ENCODE peak calls at places on chromosomes 5 and 9, in four cellular contexts. One of them, this sample, is unnamed.
A peak's percentile ranks its signal among the peaks of the same experiment; 100 is the strongest.

GRCh38 chr5:100832252-100833230 is 70.5 kb downstream of the ST8SIA4 start:
- DNase-seq in K562: no peak
- DNase-seq in endothelial cell of umbilical vein: no peak
- DNase-seq in keratinocyte: no peak
- DNase-seq in this sample: no peak

GRCh38 chr9:78032599-78033457 is 1.2 kb upstream of the GNAQ start:
- DNase-seq in K562: no peak
- DNase-seq in endothelial cell of umbilical vein: peak; percentile 40
- DNase-seq in keratinocyte: no peak
- DNase-seq in this sample: no peak

GRCh38 chr5:33491941-33492340 is 51.2 kb downstream of the TARS1 start:
- DNase-seq in K562: no peak
- DNase-seq in endothelial cell of umbilical vein: no peak
- DNase-seq in keratinocyte: no peak
- DNase-seq in this sample: peak; percentile 56

GRCh38 chr9:85420750-85421149 is 321.0 kb downstream of the AGTPBP1 start:
- DNase-seq in K562: no peak
- DNase-seq in endothelial cell of umbilical vein: no peak
- DNase-seq in keratinocyte: no peak
- DNase-seq in this sample: no peak

GRCh38 chr9:83238871-83239624 is 176.1 kb upstream of the RASEF start:
- DNase-seq in K562: no peak
- DNase-seq in endothelial cell of umbilical vein: no peak
- DNase-seq in keratinocyte: no peak
- DNase-seq in this sample: no peak

GRCh38 chr9:112377087-112377486 is 2.8 kb upstream of the HSDL2 start:
- DNase-seq in K562: no peak
- DNase-seq in endothelial cell of umbilical vein: no peak
- DNase-seq in keratinocyte: no peak
- DNase-seq in this sample: no peak

GRCh38 chr5:59099995-59100345 is 517.1 kb downstream of the RAB3C start:
- DNase-seq in K562: no peak
- DNase-seq in endothelial cell of umbilical vein: no peak
- DNase-seq in keratinocyte: no peak
- DNase-seq in this sample: no peak

GRCh38 chr5:179762079-179762780 is 29.6 kb downstream of the MAML1 start:
- DNase-seq in K562: peak; percentile 43
- DNase-seq in endothelial cell of umbilical vein: no peak
- DNase-seq in keratinocyte: no peak
- DNase-seq in this sample: no peak

GRCh38 chr9:133051966-133052539 is 9.7 kb upstream of the CEL start:
- DNase-seq in K562: no peak
- DNase-seq in endothelial cell of umbilical vein: no peak
- DNase-seq in keratinocyte: no peak
- DNase-seq in this sample: no peak

GRCh38 chr5:33824516-33825195 is 67.1 kb downstream of the ADAMTS12 start:
- DNase-seq in K562: no peak
- DNase-seq in endothelial cell of umbilical vein: no peak
- DNase-seq in keratinocyte: no peak
- DNase-seq in this sample: peak; percentile 81

GRCh38 chr5:139296862-139297326 is 3.4 kb downstream of the MATR3 start:
- DNase-seq in K562: no peak
- DNase-seq in endothelial cell of umbilical vein: no peak
- DNase-seq in keratinocyte: no peak
- DNase-seq in this sample: no peak

GRCh38 chr9:34496149-34496712 is 26.6 kb downstream of the ENHO start:
- DNase-seq in K562: no peak
- DNase-seq in endothelial cell of umbilical vein: peak; percentile 95
- DNase-seq in keratinocyte: peak; percentile 15
- DNase-seq in this sample: no peak

GRCh38 chr9:2413196-2413840 is 208.3 kb upstream of the VLDLR start:
- DNase-seq in K562: no peak
- DNase-seq in endothelial cell of umbilical vein: no peak
- DNase-seq in keratinocyte: no peak
- DNase-seq in this sample: no peak

GRCh38 chr9:136847827-136848392 is 1.3 kb upstream of the PHPT1 start:
- DNase-seq in K562: peak; percentile 47
- DNase-seq in endothelial cell of umbilical vein: peak; percentile 72
- DNase-seq in keratinocyte: no peak
- DNase-seq in this sample: peak; percentile 73

GRCh38 chr5:56440871-56441740 is 208.0 kb upstream of the ANKRD55 start:
- DNase-seq in K562: no peak
- DNase-seq in endothelial cell of umbilical vein: no peak
- DNase-seq in keratinocyte: peak; percentile 17
- DNase-seq in this sample: peak; percentile 88

GRCh38 chr5:67010684-67011409 is 185.8 kb downstream of the CD180 start:
- DNase-seq in K562: no peak
- DNase-seq in endothelial cell of umbilical vein: peak; percentile 96
- DNase-seq in keratinocyte: peak; percentile 93
- DNase-seq in this sample: peak; percentile 94

GRCh38 chr5:36777105-36777757 is 99.3 kb upstream of the NIPBL start:
- DNase-seq in K562: no peak
- DNase-seq in endothelial cell of umbilical vein: peak; percentile 50
- DNase-seq in keratinocyte: no peak
- DNase-seq in this sample: peak; percentile 27

GRCh38 chr9:110996436-110997224 is 41.6 kb downstream of the LPAR1 start:
- DNase-seq in K562: no peak
- DNase-seq in endothelial cell of umbilical vein: no peak
- DNase-seq in keratinocyte: no peak
- DNase-seq in this sample: peak; percentile 82

GRCh38 chr9:70588999-70589398 is 174.5 kb upstream of the KLF9 start:
- DNase-seq in K562: no peak
- DNase-seq in endothelial cell of umbilical vein: peak; percentile 14
- DNase-seq in keratinocyte: no peak
- DNase-seq in this sample: no peak

GRCh38 chr9:33350310-33350709 is 52.1 kb downstream of the AQP7 start:
- DNase-seq in K562: no peak
- DNase-seq in endothelial cell of umbilical vein: peak; percentile 43
- DNase-seq in keratinocyte: no peak
- DNase-seq in this sample: peak; percentile 95

GRCh38 chr9:92180669-92181181 is 65.5 kb upstream of the SPTLC1 start:
- DNase-seq in K562: peak; percentile 77
- DNase-seq in endothelial cell of umbilical vein: no peak
- DNase-seq in keratinocyte: no peak
- DNase-seq in this sample: peak; percentile 91

GRCh38 chr5:120451445-120451844 is 12.7 kb upstream of the PRR16 start:
- DNase-seq in K562: no peak
- DNase-seq in endothelial cell of umbilical vein: no peak
- DNase-seq in keratinocyte: no peak
- DNase-seq in this sample: no peak

GRCh38 chr5:42614509-42614908 is 142.1 kb upstream of the CCDC152 start:
- DNase-seq in K562: no peak
- DNase-seq in endothelial cell of umbilical vein: no peak
- DNase-seq in keratinocyte: no peak
- DNase-seq in this sample: peak; percentile 7
- H3K9me1 ChIP-seq in K562: no peaks in the 10 kb centered on the region
- H3K9me1 ChIP-seq in endothelial cell of umbilical vein: peaks cover 2% of the 10 kb centered on the region
- H3K9me1 ChIP-seq in keratinocyte: no peaks in the 10 kb centered on the region
- H3K9me1 ChIP-seq in this sample: no peaks in the 10 kb centered on the region

GRCh38 chr5:169997736-169998284 is 17.5 kb upstream of the INSYN2B start:
- DNase-seq in K562: no peak
- DNase-seq in endothelial cell of umbilical vein: no peak
- DNase-seq in keratinocyte: no peak
- DNase-seq in this sample: no peak
- H3K4me2 ChIP-seq in K562: no peak overlapping the region
- H3K4me2 ChIP-seq in endothelial cell of umbilical vein: no peak overlapping the region
- H3K4me2 ChIP-seq in keratinocyte: no peak overlapping the region
- H3K4me2 ChIP-seq in this sample: no peak overlapping the region

DNA sequence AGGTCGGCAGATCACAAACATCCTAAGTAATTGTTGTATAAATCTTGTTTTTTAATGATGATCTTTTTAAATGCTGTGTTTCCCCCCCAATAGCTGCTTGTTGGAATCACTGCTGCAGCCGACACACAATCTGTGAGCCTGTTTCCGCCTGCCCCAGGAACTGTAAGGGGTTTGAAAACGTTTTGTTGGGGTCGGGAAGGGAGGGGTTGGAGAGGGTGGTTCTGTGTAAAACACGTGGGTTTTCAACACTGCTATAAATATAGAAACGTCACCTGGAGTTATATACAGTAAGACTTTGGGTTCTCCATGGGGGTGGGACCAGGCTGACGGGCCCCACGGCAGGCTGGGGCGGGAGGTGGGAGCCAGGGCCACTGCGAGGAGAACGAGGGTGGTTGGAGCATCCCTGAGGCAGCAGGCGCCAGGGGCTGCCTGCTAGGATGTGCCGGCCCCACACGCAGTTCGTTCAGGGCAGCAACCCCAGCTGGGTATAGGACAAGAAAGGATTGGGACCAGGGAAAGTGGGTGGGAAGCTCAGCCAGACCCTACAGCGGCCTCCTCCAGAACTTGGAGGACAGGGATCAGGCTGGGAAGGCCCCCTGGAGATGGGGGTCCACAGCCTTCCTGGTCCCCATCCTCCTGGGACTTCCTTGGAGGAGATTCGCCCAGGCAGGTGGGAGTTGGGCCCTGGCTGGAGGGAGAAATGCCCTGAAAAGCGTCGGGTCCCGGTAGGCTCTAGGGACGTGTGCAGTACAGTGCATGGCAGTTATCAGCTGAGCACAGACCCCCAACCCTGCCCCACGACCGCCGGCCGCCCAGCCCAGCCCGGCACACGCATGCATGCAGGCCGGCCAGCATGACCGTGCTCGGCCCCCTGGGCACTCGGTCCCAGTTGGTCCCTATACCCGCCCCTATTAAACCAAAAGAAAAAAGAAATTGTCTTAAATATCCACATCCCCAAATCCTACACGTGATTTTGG is 9.7 kb downstream of the RNF44 start:
- DNase-seq in K562: no peak
- DNase-seq in endothelial cell of umbilical vein: no peak
- DNase-seq in keratinocyte: no peak
- DNase-seq in this sample: no peak
- H3K9ac ChIP-seq in K562: no peak overlapping the region
- H3K9ac ChIP-seq in endothelial cell of umbilical vein: no peak overlapping the region
- H3K9ac ChIP-seq in keratinocyte: no peak overlapping the region
- H3K9ac ChIP-seq in this sample: no peak overlapping the region

GRCh38 chr5:132651838-132652476 is 6.0 kb upstream of the IL13 start:
- DNase-seq in K562: peak; percentile 57
- DNase-seq in endothelial cell of umbilical vein: no peak
- DNase-seq in keratinocyte: no peak
- DNase-seq in this sample: no peak
- H3K9me1 ChIP-seq in K562: no peaks in the 10 kb centered on the region
- H3K9me1 ChIP-seq in endothelial cell of umbilical vein: no peaks in the 10 kb centered on the region
- H3K9me1 ChIP-seq in keratinocyte: no peaks in the 10 kb centered on the region
- H3K9me1 ChIP-seq in this sample: peaks cover 3% of the 10 kb centered on the region

GRCh38 chr9:89397471-89397870 is 79.2 kb downstream of the SECISBP2 start:
- DNase-seq in K562: no peak
- DNase-seq in endothelial cell of umbilical vein: no peak
- DNase-seq in keratinocyte: no peak
- DNase-seq in this sample: no peak

GRCh38 chr9:89402695-89403427 is 84.6 kb downstream of the SECISBP2 start:
- DNase-seq in K562: no peak
- DNase-seq in endothelial cell of umbilical vein: peak; percentile 3
- DNase-seq in keratinocyte: no peak
- DNase-seq in this sample: no peak

GRCh38 chr9:89404074-89404473 is 85.8 kb downstream of the SECISBP2 start:
- DNase-seq in K562: no peak
- DNase-seq in endothelial cell of umbilical vein: no peak
- DNase-seq in keratinocyte: no peak
- DNase-seq in this sample: no peak

GRCh38 chr9:89398651-89399050 is 80.4 kb downstream of the SECISBP2 start:
- DNase-seq in K562: no peak
- DNase-seq in endothelial cell of umbilical vein: no peak
- DNase-seq in keratinocyte: no peak
- DNase-seq in this sample: no peak

DNA sequence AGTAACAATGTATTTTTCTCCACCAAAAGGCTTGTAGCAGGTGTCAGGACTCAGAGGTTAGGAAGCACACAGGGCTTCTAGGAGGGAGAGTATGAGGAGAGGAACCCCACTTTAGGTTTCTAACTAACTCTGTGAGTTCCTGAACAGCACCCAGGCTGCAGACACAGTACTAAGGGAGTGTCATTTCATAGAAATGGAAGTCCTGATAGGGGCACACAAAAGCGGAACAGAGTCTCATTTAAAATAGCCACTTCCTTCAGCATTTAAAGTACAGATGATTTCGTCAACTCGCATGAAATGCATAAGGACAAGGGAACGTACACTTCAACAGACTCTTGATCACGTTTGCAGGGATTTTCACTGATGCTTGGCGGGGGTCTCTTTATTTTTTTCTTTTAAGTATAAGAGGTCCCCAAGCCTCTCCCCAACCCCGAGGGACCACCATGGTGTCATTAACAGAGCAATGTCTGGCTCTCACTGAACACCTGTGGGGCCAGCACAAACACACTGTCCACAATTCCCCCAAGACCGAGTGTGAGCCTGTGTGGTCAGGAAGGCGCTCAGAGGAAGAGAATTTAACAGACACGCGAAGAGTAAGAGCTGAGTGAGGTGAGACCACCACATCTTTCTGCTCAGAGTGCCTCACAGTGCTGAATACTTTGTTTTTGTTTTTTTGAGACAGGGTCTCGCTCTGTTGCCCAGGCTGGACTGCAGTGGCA is 82.3 kb downstream of the SECISBP2 start:
- DNase-seq in K562: no peak
- DNase-seq in endothelial cell of umbilical vein: no peak
- DNase-seq in keratinocyte: no peak
- DNase-seq in this sample: no peak
- H3K4me2 ChIP-seq in K562: no peak overlapping the region
- H3K4me2 ChIP-seq in endothelial cell of umbilical vein: no peak overlapping the region
- H3K4me2 ChIP-seq in keratinocyte: no peak overlapping the region
- H3K4me2 ChIP-seq in this sample: no peak overlapping the region

GRCh38 chr5:156892223-156892622 is 42.1 kb downstream of the PPP1R2B start:
- DNase-seq in K562: no peak
- DNase-seq in endothelial cell of umbilical vein: no peak
- DNase-seq in keratinocyte: no peak
- DNase-seq in this sample: no peak
- H3K9ac ChIP-seq in K562: no peak overlapping the region
- H3K9ac ChIP-seq in endothelial cell of umbilical vein: no peak overlapping the region
- H3K9ac ChIP-seq in keratinocyte: no peak overlapping the region
- H3K9ac ChIP-seq in this sample: no peak overlapping the region